ENCODE peak calls at places on chromosomes 5 and 9, in nine cellular contexts. One of them, this sample, is unnamed.

GRCh38 chr5:32767948-32768427 is 56.9 kb downstream of the NPR3 start:
- DNase-seq in neural progenitor cell: no peak
- DNase-seq in colonic mucosa: no peak
- DNase-seq in GM13976: no peak
- DNase-seq in astrocyte of the cerebellum: no peak
- DNase-seq in upper lobe of right lung: no peak
- DNase-seq in heart left ventricle: no peak
- DNase-seq in B cell: no peak
- DNase-seq in progenitor cell of endocrine pancreas: no peak
- DNase-seq in this sample: peak; percentile 87

GRCh38 chr5:54309237-54309636 is 1.1 kb downstream of the ARL15 start:
- DNase-seq in neural progenitor cell: peak; percentile 13
- DNase-seq in colonic mucosa: peak; percentile 52
- DNase-seq in GM13976: no peak
- DNase-seq in astrocyte of the cerebellum: no peak
- DNase-seq in upper lobe of right lung: no peak
- DNase-seq in heart left ventricle: no peak
- DNase-seq in B cell: no peak
- DNase-seq in progenitor cell of endocrine pancreas: no peak
- DNase-seq in this sample: no peak

GRCh38 chr5:138453630-138454029 is 11.6 kb upstream of the EGR1 start:
- DNase-seq in neural progenitor cell: no peak
- DNase-seq in colonic mucosa: no peak
- DNase-seq in GM13976: no peak
- DNase-seq in astrocyte of the cerebellum: no peak
- DNase-seq in upper lobe of right lung: peak; percentile 46
- DNase-seq in heart left ventricle: no peak
- DNase-seq in B cell: no peak
- DNase-seq in progenitor cell of endocrine pancreas: no peak
- DNase-seq in this sample: peak; percentile 29

GRCh38 chr5:134647750-134648424 is 698 bp upstream of the SEC24A start:
- DNase-seq in neural progenitor cell: no peak
- DNase-seq in colonic mucosa: no peak
- DNase-seq in GM13976: peak; percentile 58
- DNase-seq in astrocyte of the cerebellum: peak; percentile 22
- DNase-seq in upper lobe of right lung: no peak
- DNase-seq in heart left ventricle: no peak
- DNase-seq in B cell: peak; percentile 49
- DNase-seq in progenitor cell of endocrine pancreas: no peak
- DNase-seq in this sample: no peak

GRCh38 chr9:118609355-118610044 is 759.7 kb downstream of the BRINP1 start:
- DNase-seq in neural progenitor cell: no peak
- DNase-seq in colonic mucosa: no peak
- DNase-seq in GM13976: no peak
- DNase-seq in astrocyte of the cerebellum: no peak
- DNase-seq in upper lobe of right lung: no peak
- DNase-seq in heart left ventricle: no peak
- DNase-seq in B cell: no peak
- DNase-seq in progenitor cell of endocrine pancreas: no peak
- DNase-seq in this sample: no peak

GRCh38 chr5:14108170-14108996 is 34.8 kb upstream of the TRIO start:
- DNase-seq in neural progenitor cell: peak; percentile 80
- DNase-seq in colonic mucosa: peak; percentile 78
- DNase-seq in GM13976: peak; percentile 69
- DNase-seq in astrocyte of the cerebellum: peak; percentile 64
- DNase-seq in upper lobe of right lung: no peak
- DNase-seq in heart left ventricle: peak; percentile 51
- DNase-seq in B cell: peak; percentile 71
- DNase-seq in progenitor cell of endocrine pancreas: peak; percentile 16
- DNase-seq in this sample: peak; percentile 51

GRCh38 chr5:120677481-120677880 is 213.4 kb downstream of the PRR16 start:
- DNase-seq in neural progenitor cell: no peak
- DNase-seq in colonic mucosa: no peak
- DNase-seq in GM13976: no peak
- DNase-seq in astrocyte of the cerebellum: no peak
- DNase-seq in upper lobe of right lung: no peak
- DNase-seq in heart left ventricle: no peak
- DNase-seq in B cell: no peak
- DNase-seq in progenitor cell of endocrine pancreas: no peak
- DNase-seq in this sample: no peak

GRCh38 chr9:7320139-7320538 is 479.4 kb downstream of the DMAC1 start:
- DNase-seq in neural progenitor cell: no peak
- DNase-seq in colonic mucosa: no peak
- DNase-seq in GM13976: no peak
- DNase-seq in astrocyte of the cerebellum: peak; percentile 36
- DNase-seq in upper lobe of right lung: no peak
- DNase-seq in heart left ventricle: no peak
- DNase-seq in B cell: no peak
- DNase-seq in progenitor cell of endocrine pancreas: no peak
- DNase-seq in this sample: no peak

GRCh38 chr5:37900692-37901091 is 60.9 kb upstream of the GDNF start:
- DNase-seq in neural progenitor cell: peak; percentile 5
- DNase-seq in colonic mucosa: peak; percentile 28
- DNase-seq in GM13976: no peak
- DNase-seq in astrocyte of the cerebellum: no peak
- DNase-seq in upper lobe of right lung: no peak
- DNase-seq in heart left ventricle: peak; percentile 88
- DNase-seq in B cell: no peak
- DNase-seq in progenitor cell of endocrine pancreas: no peak
- DNase-seq in this sample: peak; percentile 59

GRCh38 chr9:1460143-1460769 is 410.1 kb downstream of the DMRT2 start:
- DNase-seq in neural progenitor cell: no peak
- DNase-seq in colonic mucosa: peak; percentile 29
- DNase-seq in GM13976: peak; percentile 21
- DNase-seq in astrocyte of the cerebellum: no peak
- DNase-seq in upper lobe of right lung: no peak
- DNase-seq in heart left ventricle: no peak
- DNase-seq in B cell: no peak
- DNase-seq in progenitor cell of endocrine pancreas: no peak
- DNase-seq in this sample: no peak

GRCh38 chr9:91415290-91415689 is 8.3 kb downstream of the NFIL3 start:
- DNase-seq in neural progenitor cell: no peak
- DNase-seq in colonic mucosa: no peak
- DNase-seq in GM13976: peak; percentile 60
- DNase-seq in astrocyte of the cerebellum: no peak
- DNase-seq in upper lobe of right lung: no peak
- DNase-seq in heart left ventricle: no peak
- DNase-seq in B cell: peak; percentile 26
- DNase-seq in progenitor cell of endocrine pancreas: no peak
- DNase-seq in this sample: no peak

GRCh38 chr5:88607492-88607891 is 275.5 kb downstream of the MEF2C start:
- DNase-seq in neural progenitor cell: no peak
- DNase-seq in colonic mucosa: no peak
- DNase-seq in GM13976: no peak
- DNase-seq in astrocyte of the cerebellum: no peak
- DNase-seq in upper lobe of right lung: no peak
- DNase-seq in heart left ventricle: no peak
- DNase-seq in B cell: no peak
- DNase-seq in progenitor cell of endocrine pancreas: no peak
- DNase-seq in this sample: no peak

GRCh38 chr9:20271107-20271506 is 351.2 kb downstream of the MLLT3 start:
- DNase-seq in neural progenitor cell: no peak
- DNase-seq in colonic mucosa: no peak
- DNase-seq in GM13976: no peak
- DNase-seq in astrocyte of the cerebellum: no peak
- DNase-seq in upper lobe of right lung: no peak
- DNase-seq in heart left ventricle: no peak
- DNase-seq in B cell: no peak
- DNase-seq in progenitor cell of endocrine pancreas: no peak
- DNase-seq in this sample: no peak
- TF ChIP-seq CTCF in neural progenitor cell: no peak
- TF ChIP-seq CTCF in colonic mucosa: no peak
- TF ChIP-seq CTCF in GM13976: no peak
- TF ChIP-seq CTCF in astrocyte of the cerebellum: no peak
- TF ChIP-seq CTCF in upper lobe of right lung: no peak
- TF ChIP-seq CTCF in heart left ventricle: no peak
- TF ChIP-seq CTCF in B cell: no peak
- TF ChIP-seq CTCF in progenitor cell of endocrine pancreas: no peak
- TF ChIP-seq CTCF in this sample: no peak

GRCh38 chr5:71836084-71836483 is 117.0 kb downstream of the CARTPT start:
- DNase-seq in neural progenitor cell: no peak
- DNase-seq in colonic mucosa: no peak
- DNase-seq in GM13976: no peak
- DNase-seq in astrocyte of the cerebellum: no peak
- DNase-seq in upper lobe of right lung: no peak
- DNase-seq in heart left ventricle: no peak
- DNase-seq in B cell: no peak
- DNase-seq in progenitor cell of endocrine pancreas: no peak
- DNase-seq in this sample: no peak
- TF ChIP-seq CTCF in neural progenitor cell: peak; percentile 32
- TF ChIP-seq CTCF in colonic mucosa: no peak
- TF ChIP-seq CTCF in GM13976: no peak
- TF ChIP-seq CTCF in astrocyte of the cerebellum: peak; percentile 42
- TF ChIP-seq CTCF in upper lobe of right lung: no peak
- TF ChIP-seq CTCF in heart left ventricle: no peak
- TF ChIP-seq CTCF in B cell: no peak
- TF ChIP-seq CTCF in progenitor cell of endocrine pancreas: peak; percentile 31
- TF ChIP-seq CTCF in this sample: no peak

GRCh38 chr5:318341-318897 is 3.1 kb upstream of the AHRR start:
- DNase-seq in neural progenitor cell: no peak
- DNase-seq in colonic mucosa: no peak
- DNase-seq in GM13976: peak; percentile 41
- DNase-seq in astrocyte of the cerebellum: peak; percentile 64
- DNase-seq in upper lobe of right lung: peak; percentile 55
- DNase-seq in heart left ventricle: no peak
- DNase-seq in B cell: peak; percentile 24
- DNase-seq in progenitor cell of endocrine pancreas: no peak
- DNase-seq in this sample: no peak

GRCh38 chr5:315488-316209 is 5.9 kb upstream of the AHRR start:
- DNase-seq in neural progenitor cell: no peak
- DNase-seq in colonic mucosa: no peak
- DNase-seq in GM13976: peak; percentile 24
- DNase-seq in astrocyte of the cerebellum: no peak
- DNase-seq in upper lobe of right lung: peak; percentile 55
- DNase-seq in heart left ventricle: no peak
- DNase-seq in B cell: peak; percentile 16
- DNase-seq in progenitor cell of endocrine pancreas: no peak
- DNase-seq in this sample: no peak

GRCh38 chr5:318931-319601 is 2.4 kb upstream of the AHRR start:
- DNase-seq in neural progenitor cell: no peak
- DNase-seq in colonic mucosa: no peak
- DNase-seq in GM13976: peak; percentile 26
- DNase-seq in astrocyte of the cerebellum: no peak
- DNase-seq in upper lobe of right lung: peak; percentile 52
- DNase-seq in heart left ventricle: no peak
- DNase-seq in B cell: peak; percentile 16
- DNase-seq in progenitor cell of endocrine pancreas: no peak
- DNase-seq in this sample: no peak

GRCh38 chr5:316210-317085 is 5.1 kb upstream of the AHRR start:
- DNase-seq in neural progenitor cell: no peak
- DNase-seq in colonic mucosa: no peak
- DNase-seq in GM13976: peak; percentile 78
- DNase-seq in astrocyte of the cerebellum: no peak
- DNase-seq in upper lobe of right lung: peak; percentile 52
- DNase-seq in heart left ventricle: no peak
- DNase-seq in B cell: peak; percentile 14
- DNase-seq in progenitor cell of endocrine pancreas: no peak
- DNase-seq in this sample: no peak

DNA sequence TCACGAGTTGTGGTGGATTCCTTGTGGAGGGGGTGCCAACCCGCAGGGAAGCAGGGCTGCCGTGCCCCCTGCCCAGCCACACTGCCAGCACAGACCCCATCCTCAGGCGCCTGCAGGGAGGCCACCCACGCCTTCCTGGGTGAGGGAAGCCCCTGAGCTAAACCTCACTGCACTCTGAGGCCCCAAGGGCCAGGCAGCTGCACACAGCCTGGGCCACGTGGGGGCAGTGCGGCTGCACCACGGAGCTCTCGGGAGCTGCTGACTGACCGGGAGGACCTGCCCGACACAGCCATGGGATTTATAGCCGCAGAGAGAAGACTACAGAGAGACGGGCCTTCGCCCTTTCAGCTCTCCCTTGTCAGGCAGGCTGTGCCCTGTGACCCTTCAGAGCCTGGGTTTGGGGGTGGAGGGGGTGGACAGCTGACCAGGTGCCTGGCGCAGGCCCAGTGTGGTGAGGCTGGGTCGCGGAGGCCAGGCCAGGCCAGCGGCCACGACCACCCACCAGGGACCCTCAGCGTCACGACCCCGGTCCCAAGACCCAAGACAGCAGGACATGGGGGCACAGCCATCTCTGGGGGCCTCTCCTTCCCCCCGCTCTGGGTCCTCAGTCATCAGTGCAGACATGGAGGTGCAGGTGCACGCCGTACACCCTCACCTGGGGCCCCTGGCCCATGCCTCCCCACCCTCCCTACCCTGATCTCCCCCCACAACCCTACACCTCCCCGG is 4.3 kb upstream of the AHRR start:
- DNase-seq in neural progenitor cell: peak; percentile 90
- DNase-seq in colonic mucosa: peak; percentile 50
- DNase-seq in GM13976: peak; percentile 94
- DNase-seq in astrocyte of the cerebellum: peak; percentile 57
- DNase-seq in upper lobe of right lung: peak; percentile 67
- DNase-seq in heart left ventricle: no peak
- DNase-seq in B cell: peak; percentile 63
- DNase-seq in progenitor cell of endocrine pancreas: peak; percentile 63
- DNase-seq in this sample: no peak
- TF ChIP-seq CTCF in neural progenitor cell: peak; percentile 81
- TF ChIP-seq CTCF in colonic mucosa: peak; percentile 49
- TF ChIP-seq CTCF in GM13976: peak; percentile 98
- TF ChIP-seq CTCF in astrocyte of the cerebellum: peak; percentile 85
- TF ChIP-seq CTCF in upper lobe of right lung: peak; percentile 44
- TF ChIP-seq CTCF in heart left ventricle: no peak
- TF ChIP-seq CTCF in B cell: peak; percentile 29
- TF ChIP-seq CTCF in progenitor cell of endocrine pancreas: peak; percentile 76
- TF ChIP-seq CTCF in this sample: no peak

GRCh38 chr5:153979015-153979414 is 59.7 kb downstream of the FAM114A2 start:
- DNase-seq in neural progenitor cell: no peak
- DNase-seq in colonic mucosa: no peak
- DNase-seq in GM13976: no peak
- DNase-seq in astrocyte of the cerebellum: no peak
- DNase-seq in upper lobe of right lung: no peak
- DNase-seq in heart left ventricle: no peak
- DNase-seq in B cell: no peak
- DNase-seq in progenitor cell of endocrine pancreas: no peak
- DNase-seq in this sample: no peak

GRCh38 chr5:153972240-153972639 is 66.5 kb downstream of the FAM114A2 start:
- DNase-seq in neural progenitor cell: no peak
- DNase-seq in colonic mucosa: no peak
- DNase-seq in GM13976: no peak
- DNase-seq in astrocyte of the cerebellum: no peak
- DNase-seq in upper lobe of right lung: no peak
- DNase-seq in heart left ventricle: no peak
- DNase-seq in B cell: no peak
- DNase-seq in progenitor cell of endocrine pancreas: no peak
- DNase-seq in this sample: no peak

GRCh38 chr5:153970496-153970895 is 68.2 kb downstream of the FAM114A2 start:
- DNase-seq in neural progenitor cell: peak; percentile 51
- DNase-seq in colonic mucosa: no peak
- DNase-seq in GM13976: no peak
- DNase-seq in astrocyte of the cerebellum: no peak
- DNase-seq in upper lobe of right lung: no peak
- DNase-seq in heart left ventricle: no peak
- DNase-seq in B cell: no peak
- DNase-seq in progenitor cell of endocrine pancreas: no peak
- DNase-seq in this sample: no peak

GRCh38 chr5:153974131-153974812 is 64.4 kb downstream of the FAM114A2 start:
- DNase-seq in neural progenitor cell: peak; percentile 60
- DNase-seq in colonic mucosa: no peak
- DNase-seq in GM13976: peak; percentile 64
- DNase-seq in astrocyte of the cerebellum: peak; percentile 24
- DNase-seq in upper lobe of right lung: no peak
- DNase-seq in heart left ventricle: no peak
- DNase-seq in B cell: peak; percentile 28
- DNase-seq in progenitor cell of endocrine pancreas: no peak
- DNase-seq in this sample: no peak

GRCh38 chr5:153974813-153975163 is 63.9 kb downstream of the FAM114A2 start:
- DNase-seq in neural progenitor cell: no peak
- DNase-seq in colonic mucosa: no peak
- DNase-seq in GM13976: no peak
- DNase-seq in astrocyte of the cerebellum: no peak
- DNase-seq in upper lobe of right lung: no peak
- DNase-seq in heart left ventricle: no peak
- DNase-seq in B cell: no peak
- DNase-seq in progenitor cell of endocrine pancreas: no peak
- DNase-seq in this sample: no peak
- TF ChIP-seq CTCF in neural progenitor cell: no peak
- TF ChIP-seq CTCF in colonic mucosa: no peak
- TF ChIP-seq CTCF in GM13976: no peak
- TF ChIP-seq CTCF in astrocyte of the cerebellum: no peak
- TF ChIP-seq CTCF in upper lobe of right lung: no peak
- TF ChIP-seq CTCF in heart left ventricle: no peak
- TF ChIP-seq CTCF in B cell: no peak
- TF ChIP-seq CTCF in progenitor cell of endocrine pancreas: no peak
- TF ChIP-seq CTCF in this sample: no peak

This sample was measured in tibial artery.